ENCODE peak calls at places on chromosome 12, in five cellular contexts. L is hypothalamus; U is activated naive CD8-positive, alpha-beta T cell treated with anti-CD3 and anti-CD28 coated beads for 36 hours; J is MG63; S is stimulated activated CD4-positive, alpha-beta T cell treated with anti-CD3 and anti-CD28 coated beads, Interleukin-2, amount 100 ng/mL, for 48 hours. Y is an unnamed sample.

GRCh38 chr12:65825573-65826512 is 1.6 kb downstream of the HMGA2 start:
- DNase-seq in L (no peak), U (peak; percentile 14), J (peak; percentile 56), S (no peak), Y (no peak)

GRCh38 chr12:110669193-110669502 is 19.8 kb downstream of the HVCN1 start:
- DNase-seq in J (no peak), U (no peak), S (no peak), L (no peak), Y (no peak)

GRCh38 chr12:132211811-132212210 is 67.6 kb downstream of the NOC4L start:
- DNase-seq in U (no peak), L (no peak), S (no peak), J (no peak), Y (no peak)

GRCh38 chr12:68784015-68784414 is 24.0 kb upstream of the MDM2 start:
- DNase-seq in J (no peak), S (no peak), U (no peak), L (no peak), Y (no peak)

GRCh38 chr12:26741828-26742227 is 91.2 kb downstream of the ITPR2 start:
- DNase-seq in U (no peak), L (no peak), S (no peak), J (no peak), Y (no peak)

GRCh38 chr12:2384533-2385328 is 331.9 kb downstream of the CACNA1C start:
- DNase-seq in S (no peak), L (no peak), U (no peak), J (no peak), Y (no peak)

GRCh38 chr12:59737725-59738463 is 142.1 kb downstream of the SLC16A7 start:
- DNase-seq in L (no peak), U (no peak), S (no peak), J (no peak), Y (no peak)

GRCh38 chr12:83823386-83824045 is 1089.1 kb downstream of the SLC6A15 start:
- DNase-seq in L (no peak), U (peak; percentile 32), S (peak; percentile 10), J (peak; percentile 2), Y (no peak)

GRCh38 chr12:30010071-30011052 is 226.6 kb upstream of the TMTC1 start:
- DNase-seq in S (no peak), L (no peak), J (no peak), U (no peak), Y (no peak)

GRCh38 chr12:55816876-55817351 is 610 bp downstream of the SARNP start:
- DNase-seq in J (no peak), L (no peak), U (no peak), S (no peak), Y (no peak)

GRCh38 chr12:69274861-69275260 is 35.5 kb downstream of the CPSF6 start:
- DNase-seq in S (no peak), J (no peak), L (no peak), U (no peak), Y (no peak)

Y was measured in breast epithelium.